ENCODE peak calls at places on chromosome 14, in eight cellular contexts. T is tibial artery, C is sigmoid colon, U is lower lobe of right lung, X is lung, O is fibroblast of lung, Q is transverse colon, S is body of pancreas. M is an unnamed sample.
A peak's percentile ranks its signal among the peaks of the same experiment; 100 is the strongest.

GRCh38 chr14:69464829-69465228 is 19.7 kb upstream of the PLEKHD1 start:
- DNase-seq in T (no peak), C (no peak), U (no peak), X (no peak), O (peak; percentile 96), Q (no peak), S (no peak), M (no peak)

GRCh38 chr14:80211143-80212024 is at the start of gene DIO2:
- DNase-seq in T (peak; percentile 60), C (no peak), U (no peak), X (no peak), O (peak; percentile 79), Q (no peak), S (peak; percentile 29), M (peak; percentile 91)

GRCh38 chr14:39180553-39180952 is 5.5 kb downstream of the PNN start:
- DNase-seq in T (no peak), C (no peak), U (no peak), X (no peak), O (no peak), Q (no peak), S (no peak), M (no peak)

GRCh38 chr14:52350445-52350844 is 36.3 kb downstream of the PTGER2 start:
- DNase-seq in T (no peak), C (no peak), U (no peak), X (no peak), O (no peak), Q (no peak), S (no peak), M (no peak)

GRCh38 chr14:58587271-58587670 is 50.5 kb upstream of the DACT1 start:
- DNase-seq in T (no peak), C (no peak), U (no peak), X (no peak), O (peak; percentile 87), Q (no peak), S (no peak), M (no peak)

GRCh38 chr14:96001866-96002510 is 37.2 kb upstream of the C14orf132 start:
- DNase-seq in T (no peak), C (no peak), U (no peak), X (no peak), O (peak; percentile 19), Q (no peak), S (no peak), M (no peak)

GRCh38 chr14:65745396-65746190 is 333.1 kb downstream of the FUT8 start:
- DNase-seq in T (no peak), C (no peak), U (no peak), X (no peak), O (peak; percentile 7), Q (no peak), S (no peak), M (no peak)

GRCh38 chr14:93003945-93004698 is 81.2 kb downstream of the CHGA start:
- DNase-seq in T (no peak), C (no peak), U (no peak), X (no peak), O (no peak), Q (no peak), S (no peak), M (no peak)

GRCh38 chr14:36313206-36313605 is 7.2 kb downstream of the MBIP start:
- DNase-seq in T (no peak), C (no peak), U (no peak), X (no peak), O (no peak), Q (no peak), S (no peak), M (no peak)

GRCh38 chr14:36660736-36661505 is 739 bp upstream of the PAX9 start:
- DNase-seq in T (no peak), C (no peak), U (no peak), X (no peak), O (no peak), Q (no peak), S (peak; percentile 25), M (peak; percentile 35)

GRCh38 chr14:22556021-22556989 is 32.7 kb downstream of the DAD1 start:
- DNase-seq in T (no peak), C (peak; percentile 71), U (peak; percentile 80), X (peak; percentile 62), O (peak; percentile 97), Q (peak; percentile 88), S (no peak), M (peak; percentile 36)

GRCh38 chr14:55592426-55592825 is 12.4 kb downstream of the KTN1 start:
- DNase-seq in T (no peak), C (no peak), U (no peak), X (no peak), O (no peak), Q (no peak), S (no peak), M (no peak)

GRCh38 chr14:55582741-55583140 is 2.7 kb downstream of the KTN1 start:
- DNase-seq in T (no peak), C (no peak), U (no peak), X (no peak), O (no peak), Q (no peak), S (no peak), M (no peak)

GRCh38 chr14:55059333-55059732 is 7.9 kb downstream of the MAPK1IP1L start:
- DNase-seq in T (no peak), C (no peak), U (no peak), X (no peak), O (no peak), Q (no peak), S (no peak), M (no peak)

GRCh38 chr14:64074961-64075619 is 219.1 kb downstream of the ESR2 start:
- DNase-seq in T (no peak), C (no peak), U (no peak), X (no peak), O (peak; percentile 64), Q (no peak), S (no peak), M (no peak)

GRCh38 chr14:34078117-34078743 is 127.4 kb upstream of the EGLN3 start:
- DNase-seq in T (no peak), C (no peak), U (no peak), X (no peak), O (peak; percentile 70), Q (no peak), S (no peak), M (no peak)

DNA sequence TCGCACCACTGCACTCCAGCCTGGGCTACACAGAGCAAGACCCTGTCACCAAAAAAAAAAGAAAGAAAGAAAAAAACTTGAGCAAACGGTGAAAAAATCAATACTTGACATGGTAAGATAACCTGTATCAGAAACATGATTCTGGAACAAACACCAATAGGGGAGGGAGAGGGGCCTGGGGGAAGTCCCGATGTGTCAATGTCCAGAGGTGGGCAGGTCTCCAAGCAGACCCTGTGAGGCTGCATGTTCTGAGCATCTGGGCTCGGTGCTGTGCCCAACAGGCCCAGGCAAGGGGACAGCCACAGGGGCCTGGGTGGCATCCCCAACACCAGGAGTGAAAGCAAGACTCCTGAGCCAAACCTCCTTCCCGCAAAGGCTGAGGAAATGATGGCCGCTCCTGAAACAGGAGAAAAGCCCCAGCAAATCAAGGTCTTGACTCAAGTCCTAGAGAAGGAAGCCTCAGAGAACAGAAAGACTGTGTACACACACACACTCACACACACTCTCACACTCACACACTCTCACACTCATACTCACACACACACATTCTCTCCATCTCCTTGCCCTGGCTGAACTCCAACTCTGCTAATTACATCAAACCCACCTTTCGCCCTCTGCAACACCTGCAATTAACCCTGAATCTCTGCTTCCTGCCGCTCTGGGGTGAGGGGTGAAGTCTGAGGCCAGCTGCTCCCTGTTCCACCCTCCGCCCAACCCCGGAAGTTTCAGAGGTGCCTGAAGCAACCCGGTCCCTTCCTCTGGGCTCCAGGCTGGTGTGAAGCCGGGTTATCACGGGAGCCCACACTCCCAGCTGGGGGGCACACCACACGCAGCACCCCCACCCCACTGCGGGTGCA is 20.4 kb downstream of the CCDC88C start:
- DNase-seq in T (no peak), C (no peak), U (peak; percentile 67), X (peak; percentile 54), O (no peak), Q (peak; percentile 88), S (peak; percentile 45), M (no peak)
- H3K4me3 ChIP-seq in T (no peak overlapping the region), C (no peak overlapping the region), U (peak overlapping the region; percentile 13), X (no peak overlapping the region), O (no peak overlapping the region), Q (no peak overlapping the region), S (no peak overlapping the region), M (no peak overlapping the region)

GRCh38 chr14:105473677-105474477 is 744 bp upstream of the CRIP2 start:
- DNase-seq in T (peak; percentile 93), C (peak; percentile 92), U (peak; percentile 94), X (peak; percentile 92), O (peak; percentile 88), Q (peak; percentile 75), S (peak; percentile 88), M (peak; percentile 99)

GRCh38 chr14:105472496-105472991 is 2.1 kb upstream of the CRIP2 start:
- DNase-seq in T (peak; percentile 42), C (no peak), U (peak; percentile 66), X (no peak), O (no peak), Q (no peak), S (no peak), M (peak; percentile 88)

GRCh38 chr14:105471823-105472495 is 2.7 kb upstream of the CRIP2 start:
- DNase-seq in T (no peak), C (no peak), U (no peak), X (no peak), O (no peak), Q (no peak), S (no peak), M (no peak)

GRCh38 chr14:105474478-105475268 is at the start of gene CRIP2:
- DNase-seq in T (no peak), C (no peak), U (no peak), X (no peak), O (peak; percentile 41), Q (no peak), S (no peak), M (peak; percentile 66)

DNA sequence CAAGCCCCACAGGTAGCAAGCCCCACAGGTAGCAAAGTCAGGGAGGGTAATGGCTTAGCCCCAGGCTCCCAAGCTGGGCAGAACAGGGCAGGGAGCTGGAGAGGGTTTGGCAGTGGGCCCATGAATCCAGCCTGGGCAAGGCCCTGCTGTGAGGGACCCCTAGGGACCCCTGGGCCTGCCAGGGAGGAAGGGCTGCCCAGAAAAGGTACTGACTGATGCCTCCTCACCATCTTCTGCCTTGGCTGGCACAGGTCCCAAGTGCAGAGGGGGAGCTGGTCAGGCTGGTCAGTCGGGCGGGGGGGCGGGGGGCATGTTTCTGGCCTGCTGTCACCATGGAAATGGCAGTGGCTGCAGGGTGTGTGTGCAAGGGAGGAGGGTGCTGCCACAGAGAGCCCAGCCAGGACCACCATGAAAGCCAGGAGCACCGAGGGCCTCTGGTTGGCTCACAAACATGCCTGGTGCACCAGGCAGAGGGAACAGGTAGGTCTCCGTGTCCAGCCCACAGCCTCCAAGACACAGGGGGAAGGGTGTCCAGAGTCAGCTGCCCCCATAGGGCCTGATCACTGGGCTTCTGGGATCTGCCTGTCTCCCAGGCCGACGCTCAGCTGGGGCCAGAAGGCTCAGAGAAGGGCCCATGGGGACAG is 1.5 kb upstream of the CRIP2 start:
- DNase-seq in T (peak; percentile 69), C (no peak), U (no peak), X (no peak), O (no peak), Q (no peak), S (no peak), M (peak; percentile 87)
- H3K27ac ChIP-seq in T (peak overlapping the region; percentile 97), C (peak overlapping the region; percentile 79), U (peak overlapping the region; percentile 87), X (peak overlapping the region; percentile 100), O (peak overlapping the region; percentile 61), Q (peak overlapping the region; percentile 69), S (peak overlapping the region; percentile 80), M (peak overlapping the region; percentile 87)

GRCh38 chr14:75450381-75451276 is 22.8 kb downstream of the JDP2 start:
- DNase-seq in T (no peak), C (peak; percentile 84), U (peak; percentile 62), X (peak; percentile 75), O (peak; percentile 58), Q (peak; percentile 78), S (peak; percentile 94), M (peak; percentile 95)
- H3K4me1 ChIP-seq in T (peaks cover 67% of the 10 kb centered on the region), C (peaks cover 68% of the 10 kb centered on the region), U (peaks cover 83% of the 10 kb centered on the region), X (peaks cover 36% of the 10 kb centered on the region), O (peaks cover 35% of the 10 kb centered on the region), Q (peaks cover 55% of the 10 kb centered on the region), S (peaks cover 92% of the 10 kb centered on the region), M (peaks cover 61% of the 10 kb centered on the region)

GRCh38 chr14:26597136-26598080 is at the start of gene NOVA1:
- DNase-seq in T (peak; percentile 25), C (peak; percentile 72), U (peak; percentile 46), X (no peak), O (no peak), Q (peak; percentile 13), S (peak; percentile 15), M (peak; percentile 18)
- H3K4me3 ChIP-seq in T (peak within 1 kb of the TSS; percentile 67), C (peak within 1 kb of the TSS; percentile 88), U (peak within 1 kb of the TSS; percentile 57), X (peak within 1 kb of the TSS; percentile 59), O (peak within 1 kb of the TSS; percentile 88), Q (peak within 1 kb of the TSS; percentile 63), S (peak within 1 kb of the TSS; percentile 37), M (peak within 1 kb of the TSS; percentile 14)